ENCODE peak calls at places on chromosomes 11 and 22, in seven cellular contexts. Z is stimulated activated CD4-positive, alpha-beta T cell treated with anti-CD3 and anti-CD28 coated beads, Interleukin-1b, Interleukin-23, amount 100 ng/mL, for 1 hour; H is NCI-H1436 treated with DMSO at 0.1 percent for 48 hours; W is stimulated activated CD8-positive, alpha-beta memory T cell treated with anti-CD3 and anti-CD28 coated beads, Interleukin-12 subunit alpha, Interleukin-12 subunit beta, amount 100 ng/mL, for 4 hours; X is AG09319; V is psoas muscle; P is NCI-H1694. E is an unnamed sample.

GRCh38 chr11:614583-615452 is 932 bp downstream of the IRF7 start:
- DNase-seq in Z (no peak), H (no peak), W (no peak), X (no peak), V (peak), P (no peak), E (no peak)

GRCh38 chr22:48822278-48823233 is 1005.1 kb downstream of the BRD1 start:
- DNase-seq in Z (no peak), H (no peak), W (no peak), X (no peak), V (no peak), P (no peak), E (no peak)

GRCh38 chr11:69264486-69264885 is 29.5 kb upstream of the MYEOV start:
- DNase-seq in Z (no peak), H (no peak), W (no peak), X (no peak), V (no peak), P (no peak), E (no peak)

GRCh38 chr11:10807629-10808552 is 835 bp downstream of the EIF4G2 start:
- DNase-seq in Z (peak), H (no peak), W (peak), X (peak), V (peak), P (no peak), E (no peak)

GRCh38 chr22:21641417-21641794 is 696 bp upstream of the SDF2L1 start:
- DNase-seq in Z (no peak), H (no peak), W (no peak), X (no peak), V (peak), P (no peak), E (no peak)

GRCh38 chr11:116422976-116423375 is 349.8 kb downstream of the BUD13 start:
- DNase-seq in Z (no peak), H (no peak), W (no peak), X (no peak), V (no peak), P (no peak), E (no peak)

GRCh38 chr11:67416416-67417335 is 1.2 kb downstream of the CARNS1 start:
- DNase-seq in Z (no peak), H (peak), W (peak), X (no peak), V (no peak), P (peak), E (no peak)

GRCh38 chr11:1373536-1374214 is 16.1 kb upstream of the BRSK2 start:
- DNase-seq in Z (no peak), H (no peak), W (no peak), X (no peak), V (no peak), P (no peak), E (no peak)

GRCh38 chr22:22375586-22376351 is 131.2 kb downstream of the VPREB1 start:
- DNase-seq in Z (no peak), H (no peak), W (no peak), X (no peak), V (no peak), P (no peak), E (no peak)

GRCh38 chr22:42825796-42826195 is 31.3 kb downstream of the ARFGAP3 start:
- DNase-seq in Z (no peak), H (no peak), W (no peak), X (no peak), V (no peak), P (no peak), E (no peak)

GRCh38 chr11:108897071-108897481 is 232.2 kb downstream of the DDX10 start:
- DNase-seq in Z (no peak), H (no peak), W (no peak), X (no peak), V (no peak), P (no peak), E (no peak)

GRCh38 chr11:26700536-26701235 is 21.2 kb downstream of the SLC5A12 start:
- DNase-seq in Z (no peak), H (no peak), W (no peak), X (no peak), V (no peak), P (no peak), E (no peak)

GRCh38 chr11:61609000-61609969 is 28.4 kb upstream of the SYT7 start:
- DNase-seq in Z (no peak), H (no peak), W (no peak), X (no peak), V (no peak), P (no peak), E (no peak)

GRCh38 chr22:22818861-22819855 is 68.5 kb upstream of the IGLL5 start:
- DNase-seq in Z (no peak), H (no peak), W (no peak), X (no peak), V (no peak), P (no peak), E (no peak)

GRCh38 chr11:130762342-130763037 is 153.8 kb downstream of the SNX19 start:
- DNase-seq in Z (no peak), H (no peak), W (no peak), X (no peak), V (no peak), P (no peak), E (no peak)

GRCh38 chr11:17600316-17601205 is 53.5 kb downstream of the OTOG start:
- DNase-seq in Z (no peak), H (no peak), W (no peak), X (no peak), V (peak), P (no peak), E (no peak)

GRCh38 chr11:69166186-69167115 is 10.7 kb downstream of the SMIM38 start:
- DNase-seq in Z (peak), H (no peak), W (peak), X (peak), V (no peak), P (no peak), E (peak)

GRCh38 chr22:22407061-22407460 is 101.5 kb downstream of the ZNF280B start:
- DNase-seq in Z (no peak), H (no peak), W (no peak), X (no peak), V (no peak), P (no peak), E (no peak)

GRCh38 chr11:9703280-9703679 is 39.4 kb downstream of the SWAP70 start:
- DNase-seq in Z (no peak), H (no peak), W (no peak), X (no peak), V (no peak), P (no peak), E (no peak)

GRCh38 chr11:21110378-21110777 is 441.0 kb downstream of the NELL1 start:
- DNase-seq in Z (no peak), H (no peak), W (no peak), X (no peak), V (no peak), P (no peak), E (no peak)

GRCh38 chr11:102061276-102061675 is 14.0 kb downstream of the CFAP300 start:
- DNase-seq in Z (no peak), H (no peak), W (no peak), X (no peak), V (no peak), P (no peak), E (no peak)

GRCh38 chr22:19796169-19796568 is 35.6 kb downstream of the TBX1 start:
- DNase-seq in Z (no peak), H (no peak), W (no peak), X (no peak), V (no peak), P (no peak), E (no peak)

GRCh38 chr22:37802310-37803194 is 5.2 kb upstream of the GCAT start:
- DNase-seq in Z (no peak), H (no peak), W (no peak), X (no peak), V (peak), P (peak), E (no peak)

GRCh38 chr11:19866037-19866436 is 153.4 kb downstream of the NAV2 start:
- DNase-seq in Z (no peak), H (no peak), W (no peak), X (no peak), V (no peak), P (no peak), E (no peak)

GRCh38 chr22:24681236-24681635 is 78.2 kb downstream of the GGT1 start:
- DNase-seq in Z (no peak), H (no peak), W (no peak), X (peak), V (no peak), P (no peak), E (no peak)

GRCh38 chr11:82406611-82407010 is 327.1 kb downstream of the FAM181B start:
- DNase-seq in Z (no peak), H (no peak), W (no peak), X (no peak), V (no peak), P (no peak), E (no peak)

GRCh38 chr22:39900306-39901227 is at the start of gene GRAP2:
- DNase-seq in Z (no peak), H (no peak), W (peak), X (no peak), V (no peak), P (no peak), E (no peak)

GRCh38 chr22:17358394-17358793 is 10.9 kb upstream of the CECR2 start:
- DNase-seq in Z (no peak), H (no peak), W (no peak), X (no peak), V (no peak), P (no peak), E (no peak)

GRCh38 chr11:17561111-17561415 is 14.0 kb downstream of the OTOG start:
- DNase-seq in Z (no peak), H (no peak), W (no peak), X (no peak), V (no peak), P (no peak), E (no peak)

GRCh38 chr11:116618461-116618860 is 154.3 kb downstream of the BUD13 start:
- DNase-seq in Z (no peak), H (no peak), W (no peak), X (no peak), V (no peak), P (no peak), E (no peak)

GRCh38 chr22:49481651-49482399 is 345.8 kb downstream of the BRD1 start:
- DNase-seq in Z (no peak), H (no peak), W (no peak), X (no peak), V (no peak), P (no peak), E (no peak)

GRCh38 chr11:69010964-69011623 is 2.0 kb downstream of the MRGPRF start:
- DNase-seq in Z (no peak), H (no peak), W (no peak), X (peak), V (peak), P (no peak), E (no peak)

GRCh38 chr11:71199226-71199815 is 53.1 kb downstream of the SHANK2 start:
- DNase-seq in Z (no peak), H (no peak), W (no peak), X (no peak), V (peak), P (no peak), E (no peak)

GRCh38 chr11:61732705-61733104 is 19.7 kb upstream of the MYRF start:
- DNase-seq in Z (no peak), H (no peak), W (no peak), X (no peak), V (peak), P (no peak), E (no peak)

GRCh38 chr11:2940930-2941821 is 12.0 kb upstream of the PHLDA2 start:
- DNase-seq in Z (no peak), H (no peak), W (no peak), X (no peak), V (no peak), P (no peak), E (no peak)

GRCh38 chr11:105368711-105369110 is 229.1 kb upstream of the CARD18 start:
- DNase-seq in Z (no peak), H (no peak), W (no peak), X (no peak), V (no peak), P (no peak), E (no peak)

GRCh38 chr11:122293298-122294023 is 177.4 kb upstream of the BLID start:
- DNase-seq in Z (no peak), H (no peak), W (no peak), X (no peak), V (no peak), P (no peak), E (no peak)

GRCh38 chr11:15288801-15289342 is 174.1 kb downstream of the INSC start:
- DNase-seq in Z (no peak), H (peak), W (no peak), X (no peak), V (no peak), P (no peak), E (no peak)